ENCODE peak calls at places on chromosome 22, in seven cellular contexts. One of them, this sample, is unnamed.

GRCh38 chr22:26259510-26259909 is 90.2 kb downstream of the SEZ6L start:
- DNase-seq in GM12878: no peak
- DNase-seq in SK-N-SH: no peak
- DNase-seq in HepG2: peak; percentile 30
- DNase-seq in K562: peak; percentile 11
- DNase-seq in H1: peak; percentile 44
- DNase-seq in HCT116: peak; percentile 0
- DNase-seq in this sample: peak; percentile 18

GRCh38 chr22:45911601-45912271 is 65.2 kb downstream of the WNT7B start:
- DNase-seq in HepG2: peak; percentile 6
- DNase-seq in SK-N-SH: no peak
- DNase-seq in H1: no peak
- DNase-seq in K562: no peak
- DNase-seq in HCT116: no peak
- DNase-seq in GM12878: no peak
- DNase-seq in this sample: no peak

GRCh38 chr22:42747701-42748513 is 27.2 kb upstream of the A4GALT start:
- DNase-seq in GM12878: no peak
- DNase-seq in SK-N-SH: no peak
- DNase-seq in K562: no peak
- DNase-seq in H1: no peak
- DNase-seq in HepG2: peak; percentile 74
- DNase-seq in HCT116: no peak
- DNase-seq in this sample: no peak

GRCh38 chr22:40326905-40327735 is 19.2 kb upstream of the ADSL start:
- DNase-seq in SK-N-SH: no peak
- DNase-seq in GM12878: no peak
- DNase-seq in HepG2: no peak
- DNase-seq in K562: no peak
- DNase-seq in HCT116: no peak
- DNase-seq in H1: no peak
- DNase-seq in this sample: peak; percentile 36

GRCh38 chr22:27192135-27192900 is 534.9 kb downstream of the MIAT start:
- DNase-seq in SK-N-SH: no peak
- DNase-seq in GM12878: no peak
- DNase-seq in H1: no peak
- DNase-seq in K562: no peak
- DNase-seq in HepG2: no peak
- DNase-seq in HCT116: no peak
- DNase-seq in this sample: no peak

GRCh38 chr22:17980638-17981051 is 43.7 kb downstream of the MICAL3 start:
- DNase-seq in K562: peak; percentile 92
- DNase-seq in HCT116: no peak
- DNase-seq in SK-N-SH: peak; percentile 63
- DNase-seq in GM12878: no peak
- DNase-seq in HepG2: no peak
- DNase-seq in H1: no peak
- DNase-seq in this sample: no peak

GRCh38 chr22:43847376-43848289 is 14.7 kb downstream of the SULT4A1 start:
- DNase-seq in HepG2: no peak
- DNase-seq in K562: no peak
- DNase-seq in H1: no peak
- DNase-seq in GM12878: no peak
- DNase-seq in SK-N-SH: no peak
- DNase-seq in HCT116: no peak
- DNase-seq in this sample: no peak

GRCh38 chr22:44587004-44587793 is 89.2 kb upstream of the RTL6 start:
- DNase-seq in K562: no peak
- DNase-seq in HCT116: no peak
- DNase-seq in HepG2: no peak
- DNase-seq in H1: no peak
- DNase-seq in SK-N-SH: no peak
- DNase-seq in GM12878: no peak
- DNase-seq in this sample: no peak

GRCh38 chr22:47067911-47068654 is 305.6 kb downstream of the TBC1D22A start:
- DNase-seq in HCT116: no peak
- DNase-seq in H1: no peak
- DNase-seq in K562: no peak
- DNase-seq in SK-N-SH: no peak
- DNase-seq in GM12878: no peak
- DNase-seq in HepG2: no peak
- DNase-seq in this sample: no peak

GRCh38 chr22:43338766-43339345 is 4.3 kb downstream of the SCUBE1 start:
- DNase-seq in GM12878: no peak
- DNase-seq in SK-N-SH: no peak
- DNase-seq in HepG2: no peak
- DNase-seq in H1: no peak
- DNase-seq in K562: no peak
- DNase-seq in HCT116: no peak
- DNase-seq in this sample: no peak

GRCh38 chr22:41782751-41783150 is 17.7 kb upstream of the CCDC134 start:
- DNase-seq in GM12878: no peak
- DNase-seq in H1: no peak
- DNase-seq in HepG2: no peak
- DNase-seq in K562: no peak
- DNase-seq in HCT116: no peak
- DNase-seq in SK-N-SH: no peak
- DNase-seq in this sample: no peak

GRCh38 chr22:46574438-46574992 is 37.1 kb upstream of the CELSR1 start:
- DNase-seq in GM12878: no peak
- DNase-seq in SK-N-SH: no peak
- DNase-seq in HCT116: no peak
- DNase-seq in H1: no peak
- DNase-seq in HepG2: no peak
- DNase-seq in K562: no peak
- DNase-seq in this sample: no peak

GRCh38 chr22:41284465-41284864 is 1.5 kb downstream of the RANGAP1 start:
- DNase-seq in H1: no peak
- DNase-seq in SK-N-SH: no peak
- DNase-seq in K562: no peak
- DNase-seq in HepG2: no peak
- DNase-seq in GM12878: no peak
- DNase-seq in HCT116: no peak
- DNase-seq in this sample: no peak

GRCh38 chr22:38755911-38756532 is at the start of gene SUN2:
- DNase-seq in GM12878: peak; percentile 53
- DNase-seq in HCT116: no peak
- DNase-seq in H1: no peak
- DNase-seq in HepG2: peak; percentile 69
- DNase-seq in K562: peak; percentile 98
- DNase-seq in SK-N-SH: peak; percentile 95
- DNase-seq in this sample: peak; percentile 89

GRCh38 chr22:44702479-44703219 is 645 bp downstream of the PRR5 start:
- DNase-seq in SK-N-SH: peak; percentile 59
- DNase-seq in H1: no peak
- DNase-seq in K562: no peak
- DNase-seq in HepG2: no peak
- DNase-seq in GM12878: no peak
- DNase-seq in HCT116: no peak
- DNase-seq in this sample: peak; percentile 28

GRCh38 chr22:36828815-36829214 is 12.0 kb upstream of the PVALB start:
- DNase-seq in K562: no peak
- DNase-seq in HepG2: no peak
- DNase-seq in GM12878: no peak
- DNase-seq in H1: no peak
- DNase-seq in SK-N-SH: no peak
- DNase-seq in HCT116: no peak
- DNase-seq in this sample: no peak

GRCh38 chr22:46828323-46829139 is 66.1 kb downstream of the TBC1D22A start:
- DNase-seq in HepG2: no peak
- DNase-seq in SK-N-SH: peak; percentile 3
- DNase-seq in GM12878: no peak
- DNase-seq in H1: no peak
- DNase-seq in HCT116: no peak
- DNase-seq in K562: no peak
- DNase-seq in this sample: no peak

GRCh38 chr22:18031670-18032454 is 7.5 kb upstream of the MICAL3 start:
- DNase-seq in HCT116: peak; percentile 82
- DNase-seq in K562: no peak
- DNase-seq in H1: no peak
- DNase-seq in GM12878: no peak
- DNase-seq in SK-N-SH: no peak
- DNase-seq in HepG2: no peak
- DNase-seq in this sample: no peak

GRCh38 chr22:39593061-39593930 is 22.7 kb downstream of the CACNA1I start:
- DNase-seq in HCT116: no peak
- DNase-seq in GM12878: no peak
- DNase-seq in K562: no peak
- DNase-seq in SK-N-SH: no peak
- DNase-seq in H1: no peak
- DNase-seq in HepG2: no peak
- DNase-seq in this sample: no peak

GRCh38 chr22:22091400-22091878 is 108.9 kb upstream of the TOP3B start:
- DNase-seq in H1: no peak
- DNase-seq in SK-N-SH: no peak
- DNase-seq in K562: no peak
- DNase-seq in HepG2: no peak
- DNase-seq in HCT116: no peak
- DNase-seq in GM12878: no peak
- DNase-seq in this sample: no peak

GRCh38 chr22:20396639-20397038 is 2.7 kb downstream of the ZNF74 start:
- DNase-seq in H1: no peak
- DNase-seq in GM12878: peak; percentile 19
- DNase-seq in K562: peak; percentile 30
- DNase-seq in HepG2: no peak
- DNase-seq in HCT116: no peak
- DNase-seq in SK-N-SH: no peak
- DNase-seq in this sample: no peak

GRCh38 chr22:20393705-20394476 is at the start of gene ZNF74:
- DNase-seq in HepG2: peak; percentile 83
- DNase-seq in HCT116: peak; percentile 77
- DNase-seq in GM12878: peak; percentile 55
- DNase-seq in SK-N-SH: peak; percentile 92
- DNase-seq in H1: peak; percentile 76
- DNase-seq in K562: peak; percentile 97
- DNase-seq in this sample: peak; percentile 66

GRCh38 chr22:20397498-20397897 is 3.5 kb downstream of the ZNF74 start:
- DNase-seq in H1: no peak
- DNase-seq in SK-N-SH: no peak
- DNase-seq in GM12878: no peak
- DNase-seq in HepG2: no peak
- DNase-seq in K562: no peak
- DNase-seq in HCT116: no peak
- DNase-seq in this sample: no peak

GRCh38 chr22:20395181-20395896 is 1.4 kb downstream of the ZNF74 start:
- DNase-seq in SK-N-SH: peak; percentile 32
- DNase-seq in H1: no peak
- DNase-seq in GM12878: no peak
- DNase-seq in HepG2: no peak
- DNase-seq in K562: peak; percentile 27
- DNase-seq in HCT116: no peak
- DNase-seq in this sample: no peak

GRCh38 chr22:20395897-20396287 is 1.9 kb downstream of the ZNF74 start:
- DNase-seq in HepG2: no peak
- DNase-seq in K562: no peak
- DNase-seq in GM12878: no peak
- DNase-seq in HCT116: no peak
- DNase-seq in SK-N-SH: no peak
- DNase-seq in H1: no peak
- DNase-seq in this sample: no peak
- TF ChIP-seq JUND in HepG2: no peak
- TF ChIP-seq JUND in K562: no peak
- TF ChIP-seq JUND in GM12878: no peak
- TF ChIP-seq JUND in HCT116: no peak
- TF ChIP-seq JUND in SK-N-SH: no peak
- TF ChIP-seq JUND in H1: no peak
- TF ChIP-seq JUND in this sample: no peak

GRCh38 chr22:25120093-25120561 is 79.5 kb upstream of the CRYBB3 start:
- DNase-seq in GM12878: no peak
- DNase-seq in K562: no peak
- DNase-seq in H1: no peak
- DNase-seq in SK-N-SH: no peak
- DNase-seq in HepG2: peak; percentile 92
- DNase-seq in HCT116: peak; percentile 79
- DNase-seq in this sample: peak; percentile 74
- TF ChIP-seq JUND in GM12878: no peak
- TF ChIP-seq JUND in K562: no peak
- TF ChIP-seq JUND in H1: no peak
- TF ChIP-seq JUND in SK-N-SH: no peak
- TF ChIP-seq JUND in HepG2: no peak
- TF ChIP-seq JUND in HCT116: peak; percentile 25
- TF ChIP-seq JUND in this sample: no peak

DNA sequence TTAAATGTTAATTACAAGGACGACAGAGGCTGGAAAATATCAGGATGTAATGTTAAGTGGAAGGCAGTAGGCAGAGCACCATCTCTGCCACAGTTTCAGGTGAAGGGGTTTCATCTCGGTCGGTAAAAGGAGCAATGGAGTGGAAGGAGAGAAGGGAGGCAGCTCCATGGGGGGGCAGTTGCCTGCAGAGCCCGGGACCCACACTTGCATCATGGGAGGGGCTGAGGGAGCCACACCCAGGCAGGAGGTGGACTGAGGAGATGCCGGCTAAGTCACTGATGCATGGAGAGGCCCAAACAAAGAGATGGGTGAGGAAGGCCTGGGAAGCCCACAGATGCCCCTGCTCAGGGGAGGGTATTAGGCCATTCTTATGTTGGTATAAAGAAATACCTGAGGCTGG is 1470.9 kb downstream of the BRD1 start:
- DNase-seq in HCT116: no peak
- DNase-seq in HepG2: no peak
- DNase-seq in K562: no peak
- DNase-seq in GM12878: no peak
- DNase-seq in SK-N-SH: no peak
- DNase-seq in H1: no peak
- DNase-seq in this sample: no peak
- TF ChIP-seq JUND in HCT116: no peak
- TF ChIP-seq JUND in HepG2: no peak
- TF ChIP-seq JUND in K562: no peak
- TF ChIP-seq JUND in GM12878: no peak
- TF ChIP-seq JUND in SK-N-SH: no peak
- TF ChIP-seq JUND in H1: no peak
- TF ChIP-seq JUND in this sample: no peak

GRCh38 chr22:23219787-23220484 is 39.6 kb downstream of the BCR start:
- DNase-seq in GM12878: peak; percentile 67
- DNase-seq in H1: no peak
- DNase-seq in SK-N-SH: no peak
- DNase-seq in HepG2: no peak
- DNase-seq in K562: no peak
- DNase-seq in HCT116: no peak
- DNase-seq in this sample: no peak
- TF ChIP-seq JUND in GM12878: no peak
- TF ChIP-seq JUND in H1: no peak
- TF ChIP-seq JUND in SK-N-SH: no peak
- TF ChIP-seq JUND in HepG2: no peak
- TF ChIP-seq JUND in K562: no peak
- TF ChIP-seq JUND in HCT116: no peak
- TF ChIP-seq JUND in this sample: no peak

DNA sequence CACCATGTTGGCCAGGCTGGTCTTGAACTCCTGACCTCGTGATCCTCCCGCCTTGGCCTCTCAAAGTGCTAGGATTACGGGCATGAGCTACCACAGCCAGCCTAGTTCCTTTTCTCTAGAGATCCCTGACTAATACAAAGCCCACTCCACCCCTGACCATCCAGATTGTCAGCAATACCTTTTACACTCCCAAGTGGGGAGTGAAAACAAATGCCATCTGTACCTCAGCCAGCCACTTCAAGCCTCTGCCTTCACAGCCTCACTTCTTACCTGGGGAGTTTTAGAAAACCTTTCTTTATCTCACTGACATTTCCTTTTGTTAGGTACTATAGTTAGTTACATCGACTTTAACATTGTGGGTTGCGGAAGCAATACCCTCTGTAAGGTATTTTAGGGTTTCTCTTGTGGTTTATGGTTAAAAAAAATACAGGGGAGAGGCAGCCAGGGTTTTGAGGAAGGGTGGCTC is 8.8 kb downstream of the TOM1 start:
- DNase-seq in K562: no peak
- DNase-seq in HCT116: no peak
- DNase-seq in HepG2: no peak
- DNase-seq in H1: no peak
- DNase-seq in SK-N-SH: no peak
- DNase-seq in GM12878: peak; percentile 88
- DNase-seq in this sample: no peak
- TF ChIP-seq JUND in K562: no peak
- TF ChIP-seq JUND in HCT116: no peak
- TF ChIP-seq JUND in HepG2: no peak
- TF ChIP-seq JUND in H1: no peak
- TF ChIP-seq JUND in SK-N-SH: no peak
- TF ChIP-seq JUND in GM12878: no peak
- TF ChIP-seq JUND in this sample: no peak

This sample was measured in T47D.